ENCODE peak calls at places on chromosomes 3 and 15, in nine cellular contexts. One of them, this sample, is unnamed.

GRCh38 chr3:135862361-135862760 is 103.2 kb upstream of the PPP2R3A start:
- DNase-seq in NCI-H1092 treated with DMSO at 0.1 percent for 48 hours: no peak
- DNase-seq in left ventricle myocardium superior: no peak
- DNase-seq in HuH-7: no peak
- DNase-seq in transverse colon: no peak
- DNase-seq in spleen: no peak
- DNase-seq in T-helper 1 cell: no peak
- DNase-seq in AG08396: no peak
- DNase-seq in retina: no peak
- DNase-seq in this sample: no peak

GRCh38 chr15:62306851-62307504 is 141.9 kb upstream of the C2CD4B start:
- DNase-seq in spleen: no peak
- DNase-seq in left ventricle myocardium superior: peak
- DNase-seq in transverse colon: peak
- DNase-seq in retina: peak
- DNase-seq in AG08396: peak
- DNase-seq in T-helper 1 cell: peak
- DNase-seq in HuH-7: peak
- DNase-seq in NCI-H1092 treated with DMSO at 0.1 percent for 48 hours: peak
- DNase-seq in this sample: peak

GRCh38 chr3:181558870-181559269 is 152.9 kb upstream of the SOX2 start:
- DNase-seq in T-helper 1 cell: no peak
- DNase-seq in transverse colon: no peak
- DNase-seq in left ventricle myocardium superior: peak
- DNase-seq in HuH-7: no peak
- DNase-seq in NCI-H1092 treated with DMSO at 0.1 percent for 48 hours: no peak
- DNase-seq in AG08396: no peak
- DNase-seq in retina: no peak
- DNase-seq in spleen: no peak
- DNase-seq in this sample: no peak

GRCh38 chr3:142553741-142554140 is 24.8 kb downstream of the ATR start:
- DNase-seq in HuH-7: no peak
- DNase-seq in T-helper 1 cell: no peak
- DNase-seq in AG08396: no peak
- DNase-seq in transverse colon: no peak
- DNase-seq in retina: no peak
- DNase-seq in spleen: no peak
- DNase-seq in left ventricle myocardium superior: no peak
- DNase-seq in NCI-H1092 treated with DMSO at 0.1 percent for 48 hours: no peak
- DNase-seq in this sample: no peak

GRCh38 chr3:162224736-162225135 is 728.1 kb downstream of the OTOL1 start:
- DNase-seq in retina: no peak
- DNase-seq in left ventricle myocardium superior: no peak
- DNase-seq in AG08396: no peak
- DNase-seq in spleen: no peak
- DNase-seq in HuH-7: no peak
- DNase-seq in T-helper 1 cell: no peak
- DNase-seq in transverse colon: no peak
- DNase-seq in NCI-H1092 treated with DMSO at 0.1 percent for 48 hours: no peak
- DNase-seq in this sample: no peak

GRCh38 chr3:128009952-128010846 is 42.0 kb upstream of the SEC61A1 start:
- DNase-seq in spleen: no peak
- DNase-seq in T-helper 1 cell: no peak
- DNase-seq in left ventricle myocardium superior: no peak
- DNase-seq in retina: no peak
- DNase-seq in NCI-H1092 treated with DMSO at 0.1 percent for 48 hours: no peak
- DNase-seq in HuH-7: no peak
- DNase-seq in AG08396: no peak
- DNase-seq in transverse colon: no peak
- DNase-seq in this sample: peak

GRCh38 chr3:185807455-185808068 is 17.3 kb downstream of the IGF2BP2 start:
- DNase-seq in left ventricle myocardium superior: no peak
- DNase-seq in NCI-H1092 treated with DMSO at 0.1 percent for 48 hours: no peak
- DNase-seq in spleen: no peak
- DNase-seq in transverse colon: no peak
- DNase-seq in HuH-7: no peak
- DNase-seq in T-helper 1 cell: no peak
- DNase-seq in retina: no peak
- DNase-seq in AG08396: no peak
- DNase-seq in this sample: no peak

GRCh38 chr3:149247929-149248691 is 26.5 kb upstream of the CP start:
- DNase-seq in transverse colon: no peak
- DNase-seq in HuH-7: no peak
- DNase-seq in T-helper 1 cell: peak
- DNase-seq in NCI-H1092 treated with DMSO at 0.1 percent for 48 hours: no peak
- DNase-seq in AG08396: no peak
- DNase-seq in left ventricle myocardium superior: no peak
- DNase-seq in spleen: no peak
- DNase-seq in retina: no peak
- DNase-seq in this sample: peak

GRCh38 chr3:56303508-56303907 is 164.8 kb downstream of the ERC2 start:
- DNase-seq in T-helper 1 cell: peak
- DNase-seq in transverse colon: no peak
- DNase-seq in HuH-7: no peak
- DNase-seq in spleen: no peak
- DNase-seq in AG08396: peak
- DNase-seq in left ventricle myocardium superior: peak
- DNase-seq in retina: peak
- DNase-seq in NCI-H1092 treated with DMSO at 0.1 percent for 48 hours: no peak
- DNase-seq in this sample: peak

GRCh38 chr3:61078016-61078415 is 173.2 kb downstream of the FHIT start:
- DNase-seq in spleen: no peak
- DNase-seq in retina: peak
- DNase-seq in NCI-H1092 treated with DMSO at 0.1 percent for 48 hours: no peak
- DNase-seq in left ventricle myocardium superior: no peak
- DNase-seq in transverse colon: no peak
- DNase-seq in T-helper 1 cell: no peak
- DNase-seq in HuH-7: no peak
- DNase-seq in AG08396: no peak
- DNase-seq in this sample: no peak

GRCh38 chr15:45496658-45497057 is 25.9 kb downstream of the SLC30A4 start:
- DNase-seq in NCI-H1092 treated with DMSO at 0.1 percent for 48 hours: no peak
- DNase-seq in retina: no peak
- DNase-seq in left ventricle myocardium superior: no peak
- DNase-seq in spleen: no peak
- DNase-seq in HuH-7: no peak
- DNase-seq in AG08396: no peak
- DNase-seq in T-helper 1 cell: no peak
- DNase-seq in transverse colon: no peak
- DNase-seq in this sample: no peak

GRCh38 chr3:173690542-173690941 is 293.0 kb downstream of the NLGN1 start:
- DNase-seq in AG08396: no peak
- DNase-seq in HuH-7: no peak
- DNase-seq in transverse colon: no peak
- DNase-seq in retina: no peak
- DNase-seq in left ventricle myocardium superior: no peak
- DNase-seq in NCI-H1092 treated with DMSO at 0.1 percent for 48 hours: no peak
- DNase-seq in spleen: no peak
- DNase-seq in T-helper 1 cell: no peak
- DNase-seq in this sample: no peak

GRCh38 chr3:71388535-71389120 is 194.9 kb downstream of the FOXP1 start:
- DNase-seq in T-helper 1 cell: no peak
- DNase-seq in left ventricle myocardium superior: no peak
- DNase-seq in NCI-H1092 treated with DMSO at 0.1 percent for 48 hours: no peak
- DNase-seq in HuH-7: no peak
- DNase-seq in retina: no peak
- DNase-seq in transverse colon: no peak
- DNase-seq in spleen: no peak
- DNase-seq in AG08396: no peak
- DNase-seq in this sample: no peak

GRCh38 chr3:113495035-113495434 is 19.9 kb downstream of the SPICE1 start:
- DNase-seq in T-helper 1 cell: peak
- DNase-seq in left ventricle myocardium superior: no peak
- DNase-seq in transverse colon: peak
- DNase-seq in AG08396: peak
- DNase-seq in HuH-7: peak
- DNase-seq in spleen: no peak
- DNase-seq in NCI-H1092 treated with DMSO at 0.1 percent for 48 hours: no peak
- DNase-seq in retina: peak
- DNase-seq in this sample: peak

GRCh38 chr15:39399600-39399999 is 181.3 kb upstream of the THBS1 start:
- DNase-seq in HuH-7: no peak
- DNase-seq in left ventricle myocardium superior: no peak
- DNase-seq in AG08396: no peak
- DNase-seq in retina: no peak
- DNase-seq in NCI-H1092 treated with DMSO at 0.1 percent for 48 hours: no peak
- DNase-seq in transverse colon: no peak
- DNase-seq in spleen: no peak
- DNase-seq in T-helper 1 cell: no peak
- DNase-seq in this sample: no peak

GRCh38 chr3:187210555-187211327 is 13.5 kb downstream of the RTP1 start:
- DNase-seq in AG08396: peak
- DNase-seq in spleen: no peak
- DNase-seq in retina: no peak
- DNase-seq in transverse colon: no peak
- DNase-seq in NCI-H1092 treated with DMSO at 0.1 percent for 48 hours: no peak
- DNase-seq in T-helper 1 cell: no peak
- DNase-seq in left ventricle myocardium superior: no peak
- DNase-seq in HuH-7: peak
- DNase-seq in this sample: no peak

This sample was measured in HepG2.